ENCODE peak calls at places on chromosomes 16 and 17, in six cellular contexts. F is GM23338; K is ELR; D is astrocyte of the hippocampus; G is central memory CD4-positive, alpha-beta T cell; P is NCI-H774. J is an unnamed sample.

GRCh38 chr16:70746040-70746707 is 54.8 kb downstream of the VAC14 start:
- DNase-seq in F (no peak), K (peak; percentile 86), D (peak; percentile 80), G (no peak), P (no peak), J (peak; percentile 73)

GRCh38 chr17:50539762-50540440 is 7.1 kb upstream of the SPATA20 start:
- DNase-seq in F (peak; percentile 60), K (no peak), D (no peak), G (no peak), P (no peak), J (peak; percentile 92)

GRCh38 chr17:39543176-39543575 is 64.5 kb downstream of the NEUROD2 start:
- DNase-seq in F (no peak), K (no peak), D (no peak), G (no peak), P (no peak), J (no peak)

GRCh38 chr16:20867585-20867984 is 32.6 kb downstream of the DCUN1D3 start:
- DNase-seq in F (no peak), K (peak; percentile 28), D (no peak), G (no peak), P (no peak), J (peak; percentile 52)

GRCh38 chr16:1691956-1692355 is 13.9 kb downstream of the JPT2 start:
- DNase-seq in F (no peak), K (peak; percentile 93), D (peak; percentile 86), G (no peak), P (no peak), J (peak; percentile 94)

GRCh38 chr16:3020247-3020603 is at the start of gene TNFRSF12A:
- DNase-seq in F (peak; percentile 92), K (peak; percentile 83), D (peak; percentile 96), G (peak; percentile 50), P (no peak), J (peak; percentile 87)

GRCh38 chr17:28544402-28545140 is 7.9 kb downstream of the UNC119 start:
- DNase-seq in F (peak; percentile 46), K (no peak), D (no peak), G (no peak), P (no peak), J (no peak)

GRCh38 chr16:67110136-67110847 is 551 bp downstream of the PHAF1 start:
- DNase-seq in F (peak; percentile 51), K (no peak), D (no peak), G (no peak), P (no peak), J (no peak)

GRCh38 chr16:21703589-21704174 is 39.9 kb downstream of the OTOA start:
- DNase-seq in F (no peak), K (no peak), D (no peak), G (no peak), P (no peak), J (peak; percentile 79)

GRCh38 chr17:46143827-46144236 is 49.4 kb downstream of the KANSL1 start:
- DNase-seq in F (no peak), K (no peak), D (no peak), G (no peak), P (no peak), J (no peak)